ENCODE peak calls at places on chromosome 6, in four cellular contexts. A is lung, Q is heart left ventricle, L is pons. M is an unnamed sample.

GRCh38 chr6:48570656-48571055 is 459.7 kb upstream of the PTCHD4 start:
- DNase-seq in Q (no peak), L (no peak), A (no peak), M (no peak)

GRCh38 chr6:87376643-87377042 is 31.1 kb upstream of the CFAP206 start:
- DNase-seq in L (no peak), A (no peak), Q (no peak), M (no peak)

GRCh38 chr6:38847497-38847896 is 132.4 kb downstream of the DNAH8 start:
- DNase-seq in L (no peak), Q (no peak), A (no peak), M (no peak)

GRCh38 chr6:72619883-72620696 is 1.8 kb upstream of the KCNQ5 start:
- DNase-seq in L (peak; percentile 79), A (peak; percentile 29), Q (peak; percentile 28), M (no peak)

GRCh38 chr6:49939993-49940498 is 23.9 kb downstream of the DEFB114 start:
- DNase-seq in Q (no peak), A (no peak), L (no peak), M (no peak)

GRCh38 chr6:163585932-163586437 is 171.5 kb downstream of the QKI start:
- DNase-seq in L (no peak), A (peak; percentile 66), Q (peak; percentile 79), M (no peak)

GRCh38 chr6:11317885-11318771 is 85.7 kb upstream of the NEDD9 start:
- DNase-seq in L (peak; percentile 23), Q (peak; percentile 79), A (peak; percentile 38), M (no peak)

GRCh38 chr6:121382467-121383121 is 48.3 kb upstream of the TBC1D32 start:
- DNase-seq in L (no peak), Q (no peak), A (no peak), M (no peak)

GRCh38 chr6:111573118-111573883 is 32.4 kb downstream of the TRAF3IP2 start:
- DNase-seq in A (no peak), L (peak; percentile 72), Q (peak; percentile 54), M (no peak)

GRCh38 chr6:39224058-39224457 is 5.2 kb downstream of the KCNK5 start:
- DNase-seq in Q (no peak), A (peak; percentile 67), L (no peak), M (no peak)

GRCh38 chr6:128495536-128496333 is 24.7 kb downstream of the PTPRK start:
- DNase-seq in L (no peak), Q (no peak), A (no peak), M (no peak)

GRCh38 chr6:157989541-157990289 is 8.1 kb downstream of the SYNJ2 start:
- DNase-seq in Q (peak; percentile 89), L (peak; percentile 67), A (no peak), M (peak; percentile 92)